ENCODE peak calls at places on chromosomes 2 and 18, in six cellular contexts. One of them, this sample, is unnamed.
A peak's percentile ranks its signal among the peaks of the same experiment; 100 is the strongest.

GRCh38 chr2:185436787-185437372 is 301.7 kb upstream of the FSIP2 start:
- DNase-seq in left cardiac atrium: no peak
- DNase-seq in stimulated activated CD8-positive, alpha-beta memory T cell treated with anti-CD3 and anti-CD28 coated beads, Interleukin-7, amount 100 ng/mL, for 4 hours: no peak
- DNase-seq in NCI-H524 treated with DMSO at 0.1 percent for 48 hours: no peak
- DNase-seq in SK-N-DZ: no peak
- DNase-seq in NCI-H345: no peak
- DNase-seq in this sample: no peak

GRCh38 chr2:68295523-68295922 is 24.2 kb downstream of the CNRIP1 start:
- DNase-seq in NCI-H524 treated with DMSO at 0.1 percent for 48 hours: no peak
- DNase-seq in left cardiac atrium: no peak
- DNase-seq in stimulated activated CD8-positive, alpha-beta memory T cell treated with anti-CD3 and anti-CD28 coated beads, Interleukin-7, amount 100 ng/mL, for 4 hours: no peak
- DNase-seq in SK-N-DZ: no peak
- DNase-seq in NCI-H345: no peak
- DNase-seq in this sample: no peak

GRCh38 chr2:12493031-12493513 is 223.7 kb upstream of the TRIB2 start:
- DNase-seq in NCI-H345: no peak
- DNase-seq in NCI-H524 treated with DMSO at 0.1 percent for 48 hours: no peak
- DNase-seq in left cardiac atrium: peak; percentile 72
- DNase-seq in SK-N-DZ: no peak
- DNase-seq in stimulated activated CD8-positive, alpha-beta memory T cell treated with anti-CD3 and anti-CD28 coated beads, Interleukin-7, amount 100 ng/mL, for 4 hours: no peak
- DNase-seq in this sample: no peak

GRCh38 chr2:107402330-107402729 is 424.4 kb upstream of the RGPD4 start:
- DNase-seq in SK-N-DZ: peak; percentile 27
- DNase-seq in left cardiac atrium: no peak
- DNase-seq in NCI-H345: no peak
- DNase-seq in NCI-H524 treated with DMSO at 0.1 percent for 48 hours: no peak
- DNase-seq in stimulated activated CD8-positive, alpha-beta memory T cell treated with anti-CD3 and anti-CD28 coated beads, Interleukin-7, amount 100 ng/mL, for 4 hours: no peak
- DNase-seq in this sample: no peak

GRCh38 chr2:223086360-223086981 is 34.5 kb downstream of the KCNE4 start:
- DNase-seq in left cardiac atrium: no peak
- DNase-seq in NCI-H524 treated with DMSO at 0.1 percent for 48 hours: no peak
- DNase-seq in stimulated activated CD8-positive, alpha-beta memory T cell treated with anti-CD3 and anti-CD28 coated beads, Interleukin-7, amount 100 ng/mL, for 4 hours: no peak
- DNase-seq in NCI-H345: no peak
- DNase-seq in SK-N-DZ: peak; percentile 45
- DNase-seq in this sample: no peak

GRCh38 chr2:60532421-60532820 is 21.0 kb downstream of the BCL11A start:
- DNase-seq in stimulated activated CD8-positive, alpha-beta memory T cell treated with anti-CD3 and anti-CD28 coated beads, Interleukin-7, amount 100 ng/mL, for 4 hours: no peak
- DNase-seq in SK-N-DZ: no peak
- DNase-seq in NCI-H524 treated with DMSO at 0.1 percent for 48 hours: no peak
- DNase-seq in NCI-H345: no peak
- DNase-seq in left cardiac atrium: no peak
- DNase-seq in this sample: no peak

GRCh38 chr2:6506311-6507258 is 359.1 kb downstream of the CMPK2 start:
- DNase-seq in SK-N-DZ: no peak
- DNase-seq in left cardiac atrium: no peak
- DNase-seq in NCI-H524 treated with DMSO at 0.1 percent for 48 hours: no peak
- DNase-seq in stimulated activated CD8-positive, alpha-beta memory T cell treated with anti-CD3 and anti-CD28 coated beads, Interleukin-7, amount 100 ng/mL, for 4 hours: no peak
- DNase-seq in NCI-H345: no peak
- DNase-seq in this sample: no peak

GRCh38 chr2:25833566-25833965 is 44.7 kb downstream of the ASXL2 start:
- DNase-seq in NCI-H524 treated with DMSO at 0.1 percent for 48 hours: no peak
- DNase-seq in NCI-H345: no peak
- DNase-seq in SK-N-DZ: no peak
- DNase-seq in stimulated activated CD8-positive, alpha-beta memory T cell treated with anti-CD3 and anti-CD28 coated beads, Interleukin-7, amount 100 ng/mL, for 4 hours: no peak
- DNase-seq in left cardiac atrium: no peak
- DNase-seq in this sample: no peak

GRCh38 chr2:54629914-54630609 is 93.4 kb upstream of the EML6 start:
- DNase-seq in NCI-H524 treated with DMSO at 0.1 percent for 48 hours: no peak
- DNase-seq in stimulated activated CD8-positive, alpha-beta memory T cell treated with anti-CD3 and anti-CD28 coated beads, Interleukin-7, amount 100 ng/mL, for 4 hours: no peak
- DNase-seq in left cardiac atrium: peak; percentile 67
- DNase-seq in SK-N-DZ: no peak
- DNase-seq in NCI-H345: no peak
- DNase-seq in this sample: no peak

GRCh38 chr2:11764920-11765319 is 18.5 kb downstream of the LPIN1 start:
- DNase-seq in NCI-H345: no peak
- DNase-seq in NCI-H524 treated with DMSO at 0.1 percent for 48 hours: no peak
- DNase-seq in SK-N-DZ: no peak
- DNase-seq in stimulated activated CD8-positive, alpha-beta memory T cell treated with anti-CD3 and anti-CD28 coated beads, Interleukin-7, amount 100 ng/mL, for 4 hours: no peak
- DNase-seq in left cardiac atrium: no peak
- DNase-seq in this sample: no peak

GRCh38 chr2:27807476-27807875 is 36.0 kb downstream of the MRPL33 start:
- DNase-seq in SK-N-DZ: no peak
- DNase-seq in NCI-H524 treated with DMSO at 0.1 percent for 48 hours: no peak
- DNase-seq in stimulated activated CD8-positive, alpha-beta memory T cell treated with anti-CD3 and anti-CD28 coated beads, Interleukin-7, amount 100 ng/mL, for 4 hours: no peak
- DNase-seq in NCI-H345: peak; percentile 9
- DNase-seq in left cardiac atrium: peak; percentile 34
- DNase-seq in this sample: no peak

GRCh38 chr18:33372442-33372841 is 68.1 kb downstream of the CCDC178 start:
- DNase-seq in NCI-H524 treated with DMSO at 0.1 percent for 48 hours: no peak
- DNase-seq in left cardiac atrium: no peak
- DNase-seq in SK-N-DZ: no peak
- DNase-seq in NCI-H345: no peak
- DNase-seq in stimulated activated CD8-positive, alpha-beta memory T cell treated with anti-CD3 and anti-CD28 coated beads, Interleukin-7, amount 100 ng/mL, for 4 hours: no peak
- DNase-seq in this sample: no peak

GRCh38 chr18:26335139-26335933 is 109.1 kb downstream of the TAF4B start:
- DNase-seq in stimulated activated CD8-positive, alpha-beta memory T cell treated with anti-CD3 and anti-CD28 coated beads, Interleukin-7, amount 100 ng/mL, for 4 hours: no peak
- DNase-seq in SK-N-DZ: no peak
- DNase-seq in left cardiac atrium: no peak
- DNase-seq in NCI-H524 treated with DMSO at 0.1 percent for 48 hours: no peak
- DNase-seq in NCI-H345: no peak
- DNase-seq in this sample: no peak

GRCh38 chr2:164910091-164910899 is 45.0 kb downstream of the SLC38A11 start:
- DNase-seq in NCI-H345: no peak
- DNase-seq in left cardiac atrium: no peak
- DNase-seq in NCI-H524 treated with DMSO at 0.1 percent for 48 hours: peak; percentile 84
- DNase-seq in stimulated activated CD8-positive, alpha-beta memory T cell treated with anti-CD3 and anti-CD28 coated beads, Interleukin-7, amount 100 ng/mL, for 4 hours: no peak
- DNase-seq in SK-N-DZ: peak; percentile 77
- DNase-seq in this sample: no peak

This sample was measured in 8988T.